ENCODE peak calls at places on chromosomes 5 and 9, in eight cellular contexts. C is neural crest cell; N is GM12864; K is progenitor cell of endocrine pancreas; B is CD4-positive, alpha-beta T cell; L is PC-3; G is colonic mucosa; Z is endothelial cell. Q is an unnamed sample.

GRCh38 chr5:76737131-76737556 is 21.2 kb downstream of the F2R start:
- DNase-seq in C (no peak), N (peak; percentile 56), K (no peak), B (no peak), L (no peak), G (no peak), Z (no peak), Q (no peak)

GRCh38 chr5:124651663-124652513 is 94.6 kb downstream of the ZNF608 start:
- DNase-seq in C (peak; percentile 73), N (no peak), K (peak; percentile 47), B (no peak), L (peak; percentile 70), G (peak; percentile 87), Z (peak; percentile 76), Q (peak; percentile 74)

GRCh38 chr9:112408285-112408684 is 28.4 kb downstream of the HSDL2 start:
- DNase-seq in C (no peak), N (no peak), K (no peak), B (no peak), L (no peak), G (no peak), Z (no peak), Q (no peak)

GRCh38 chr5:39013938-39014337 is 60.3 kb downstream of the RICTOR start:
- DNase-seq in C (no peak), N (no peak), K (no peak), B (no peak), L (no peak), G (no peak), Z (no peak), Q (no peak)

GRCh38 chr9:99353408-99353807 is 131.3 kb downstream of the SEC61B start:
- DNase-seq in C (no peak), N (no peak), K (no peak), B (no peak), L (peak; percentile 40), G (no peak), Z (no peak), Q (no peak)

GRCh38 chr5:419970-420369 is 23.0 kb upstream of the EXOC3 start:
- DNase-seq in C (no peak), N (no peak), K (no peak), B (no peak), L (no peak), G (no peak), Z (no peak), Q (no peak)

GRCh38 chr5:68730220-68731010 is 363.4 kb upstream of the SLC30A5 start:
- DNase-seq in C (no peak), N (no peak), K (no peak), B (no peak), L (no peak), G (no peak), Z (no peak), Q (no peak)

GRCh38 chr9:70484232-70485130 is 70.0 kb upstream of the KLF9 start:
- DNase-seq in C (peak; percentile 20), N (no peak), K (no peak), B (no peak), L (peak; percentile 53), G (peak; percentile 57), Z (peak; percentile 35), Q (no peak)

GRCh38 chr5:108797986-108798385 is 50.3 kb downstream of the FER start:
- DNase-seq in C (no peak), N (no peak), K (no peak), B (no peak), L (no peak), G (no peak), Z (no peak), Q (no peak)

GRCh38 chr5:132987531-132988408 is 24.3 kb upstream of the AFF4 start:
- DNase-seq in C (no peak), N (no peak), K (no peak), B (no peak), L (no peak), G (no peak), Z (no peak), Q (no peak)

GRCh38 chr5:177453852-177454396 is 7.3 kb downstream of the PRR7 start:
- DNase-seq in C (peak; percentile 50), N (no peak), K (peak; percentile 45), B (no peak), L (no peak), G (no peak), Z (no peak), Q (peak; percentile 71)

GRCh38 chr9:116190595-116190994 is 37.0 kb downstream of the PAPPA start:
- DNase-seq in C (no peak), N (no peak), K (no peak), B (no peak), L (no peak), G (no peak), Z (no peak), Q (no peak)

GRCh38 chr9:25724424-25724823 is 46.2 kb upstream of the TUSC1 start:
- DNase-seq in C (no peak), N (no peak), K (no peak), B (no peak), L (peak; percentile 3), G (no peak), Z (no peak), Q (no peak)

GRCh38 chr9:113898151-113898550 is 22.0 kb downstream of the ZNF618 start:
- DNase-seq in C (no peak), N (no peak), K (no peak), B (no peak), L (no peak), G (no peak), Z (no peak), Q (no peak)

GRCh38 chr9:78296208-78296892 is 575 bp upstream of the PSAT1 start:
- DNase-seq in C (peak; percentile 26), N (no peak), K (no peak), B (no peak), L (peak; percentile 58), G (peak; percentile 50), Z (peak; percentile 12), Q (no peak)

GRCh38 chr5:36442796-36443195 is 141.1 kb upstream of the RANBP3L start:
- DNase-seq in C (no peak), N (no peak), K (no peak), B (no peak), L (peak; percentile 86), G (no peak), Z (no peak), Q (no peak)

GRCh38 chr9:10700266-10700665 is 87.5 kb upstream of the PTPRD start:
- DNase-seq in C (no peak), N (no peak), K (no peak), B (no peak), L (no peak), G (no peak), Z (no peak), Q (no peak)

GRCh38 chr9:69325409-69326212 is 596 bp downstream of the ENTREP1 start:
- DNase-seq in C (no peak), N (no peak), K (peak; percentile 20), B (no peak), L (no peak), G (peak; percentile 20), Z (peak; percentile 31), Q (no peak)

GRCh38 chr5:149434162-149435014 is 55.3 kb upstream of the IL17B start:
- DNase-seq in C (peak; percentile 74), N (no peak), K (peak; percentile 45), B (peak; percentile 41), L (peak; percentile 84), G (peak; percentile 68), Z (peak; percentile 74), Q (peak; percentile 77)

GRCh38 chr5:127957701-127958190 is 125.8 kb upstream of the SLC12A2 start:
- DNase-seq in C (no peak), N (no peak), K (no peak), B (no peak), L (peak; percentile 55), G (no peak), Z (no peak), Q (no peak)

DNA sequence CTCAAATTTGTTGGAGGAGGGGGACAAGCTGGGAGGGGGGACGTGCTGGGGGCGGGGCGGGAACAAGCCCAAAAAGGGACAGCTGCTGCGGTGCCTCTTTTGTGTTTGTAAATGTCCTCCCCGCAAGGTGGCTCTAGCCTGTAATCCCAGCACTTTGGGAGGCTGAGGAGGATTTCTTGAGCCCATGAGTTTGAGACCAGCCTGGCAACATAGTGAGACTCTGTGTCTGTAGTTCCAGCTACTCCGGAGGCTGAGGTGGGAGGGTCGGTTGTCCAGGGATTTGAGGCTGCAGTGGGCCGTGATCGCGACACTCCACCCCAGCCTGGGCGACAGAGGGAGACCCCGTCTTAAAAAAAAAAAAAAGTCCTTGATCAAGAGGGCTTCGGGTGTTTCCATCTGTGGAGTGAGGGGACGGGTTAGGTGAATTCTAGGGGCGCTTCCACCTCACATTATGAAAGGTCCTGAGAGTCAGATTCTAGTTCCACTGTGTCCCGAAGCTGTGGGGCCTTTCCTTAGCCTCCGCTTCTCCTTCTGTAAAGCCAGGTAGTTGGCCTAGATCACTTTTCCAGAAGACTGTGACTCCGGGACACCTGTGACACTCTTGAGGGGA is 779 bp upstream of the CTNNA1 start:
- DNase-seq in C (no peak), N (no peak), K (no peak), B (no peak), L (peak; percentile 37), G (peak; percentile 51), Z (peak; percentile 19), Q (no peak)
- TF ChIP-seq CTCF in C (no peak), N (no peak), K (no peak), B (no peak), L (peak; percentile 5), G (no peak), Z (no peak), Q (no peak)

GRCh38 chr5:67530609-67531255 is 334.1 kb upstream of the CD180 start:
- DNase-seq in C (no peak), N (no peak), K (no peak), B (no peak), L (no peak), G (no peak), Z (no peak), Q (peak; percentile 48)
- TF ChIP-seq CTCF in C (no peak), N (no peak), K (no peak), B (no peak), L (no peak), G (no peak), Z (no peak), Q (no peak)

DNA sequence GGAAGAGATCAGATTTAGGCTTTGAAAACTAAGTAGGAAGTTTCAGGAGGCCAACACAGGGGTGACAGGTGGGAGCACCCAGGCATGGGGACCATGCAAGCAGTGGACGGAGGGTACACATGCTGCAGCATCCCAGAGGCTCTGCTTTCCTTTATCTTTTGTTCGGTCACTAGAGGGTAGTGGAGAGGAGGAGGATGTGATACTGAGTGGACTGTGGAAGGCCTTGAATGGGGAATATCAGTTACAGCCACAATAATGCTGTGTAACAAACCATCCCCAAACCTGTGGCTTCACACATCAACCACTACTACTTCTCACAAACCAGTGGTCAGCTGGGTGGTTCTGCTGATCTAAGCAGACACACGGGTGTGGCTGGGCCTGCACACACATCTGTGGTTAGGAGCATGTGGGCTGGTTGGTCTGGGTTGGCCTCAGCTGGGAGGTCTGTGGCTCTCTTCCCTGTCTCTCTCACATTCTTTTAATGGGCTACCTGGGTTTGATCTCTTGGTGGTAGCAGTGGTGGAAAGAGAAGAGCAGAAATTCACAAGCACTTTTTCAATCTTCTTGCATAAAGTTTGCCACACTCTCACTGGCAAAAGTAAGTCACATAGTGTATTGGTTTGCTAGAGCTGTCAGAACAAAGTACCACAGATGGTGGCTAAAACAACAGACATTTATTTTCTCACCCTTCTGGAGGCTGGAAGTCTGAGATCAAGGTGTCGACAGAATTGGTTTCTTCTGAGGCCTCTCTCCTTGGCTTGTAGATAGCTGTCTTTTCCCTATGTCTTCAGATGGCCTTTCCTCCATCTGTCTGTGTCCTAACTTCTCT is 238.7 kb downstream of the AGTPBP1 start:
- DNase-seq in C (no peak), N (no peak), K (no peak), B (no peak), L (no peak), G (no peak), Z (no peak), Q (no peak)
- TF ChIP-seq CTCF in C (no peak), N (peak; percentile 5), K (no peak), B (no peak), L (no peak), G (no peak), Z (no peak), Q (no peak)

GRCh38 chr5:178496661-178497060 is 93.5 kb downstream of the COL23A1 start:
- DNase-seq in C (no peak), N (no peak), K (no peak), B (no peak), L (no peak), G (no peak), Z (no peak), Q (no peak)
- TF ChIP-seq CTCF in C (no peak), N (no peak), K (no peak), B (no peak), L (no peak), G (no peak), Z (no peak), Q (no peak)